ENCODE peak calls at places on chromosomes 13 and 19, in seven cellular contexts. Q is psoas muscle, Y is HFFc6, I is epithelial cell of esophagus, N is endothelial cell, S is mucosa of gallbladder, Z is activated T-cell treated with anti-CD3 and anti-CD28 coated beads for 1 hour. K is an unnamed sample.

GRCh38 chr13:36395280-36395679 is 37.0 kb upstream of the CCNA1 start:
- DNase-seq in Q (no peak), Y (peak), I (peak), N (no peak), S (no peak), Z (no peak), K (no peak)

GRCh38 chr13:73325351-73326214 is 266.8 kb downstream of the KLF5 start:
- DNase-seq in Q (no peak), Y (peak), I (peak), N (no peak), S (peak), Z (no peak), K (no peak)

GRCh38 chr13:22047785-22048104 is 376.9 kb downstream of the FGF9 start:
- DNase-seq in Q (no peak), Y (no peak), I (no peak), N (no peak), S (no peak), Z (no peak), K (no peak)

GRCh38 chr13:92843549-92843948 is 383.1 kb upstream of the GPC6 start:
- DNase-seq in Q (no peak), Y (peak), I (peak), N (no peak), S (no peak), Z (no peak), K (no peak)

GRCh38 chr13:44281252-44282000 is 92.2 kb upstream of the SERP2 start:
- DNase-seq in Q (no peak), Y (no peak), I (no peak), N (no peak), S (no peak), Z (no peak), K (no peak)

GRCh38 chr13:94677799-94678198 is 34.5 kb downstream of the SOX21 start:
- DNase-seq in Q (no peak), Y (no peak), I (no peak), N (no peak), S (no peak), Z (no peak), K (no peak)

GRCh38 chr19:14410054-14410774 is 8.9 kb downstream of the DDX39A start:
- DNase-seq in Q (no peak), Y (no peak), I (no peak), N (no peak), S (no peak), Z (no peak), K (no peak)

GRCh38 chr19:14091086-14091884 is 734 bp upstream of the SAMD1 start:
- DNase-seq in Q (no peak), Y (peak), I (peak), N (peak), S (peak), Z (no peak), K (peak)

GRCh38 chr13:75444016-75444415 is 38.0 kb downstream of the TBC1D4 start:
- DNase-seq in Q (no peak), Y (no peak), I (no peak), N (no peak), S (no peak), Z (no peak), K (no peak)

GRCh38 chr13:49585220-49586157 is at the start of gene RCBTB1:
- DNase-seq in Q (peak), Y (no peak), I (peak), N (peak), S (peak), Z (peak), K (peak)

GRCh38 chr13:69970521-69970920 is 137.1 kb upstream of the ATXN8OS start:
- DNase-seq in Q (no peak), Y (no peak), I (peak), N (no peak), S (no peak), Z (no peak), K (no peak)

GRCh38 chr13:28449826-28450773 is 44.8 kb downstream of the FLT1 start:
- DNase-seq in Q (no peak), Y (peak), I (no peak), N (no peak), S (no peak), Z (no peak), K (no peak)

GRCh38 chr19:2428027-2428690 is 773 bp upstream of the TIMM13 start:
- DNase-seq in Q (peak), Y (no peak), I (peak), N (peak), S (no peak), Z (no peak), K (no peak)

GRCh38 chr19:14432817-14433453 is at the start of gene PKN1:
- DNase-seq in Q (peak), Y (no peak), I (no peak), N (peak), S (no peak), Z (peak), K (peak)

K was measured in activated T-helper 2 cell treated with anti-CD3 and anti-CD28 coated beads, Interferon-gamma antibody, Interleukin-2, Interleukin-4, amounts not matched to agents 10 μg/mL and 5 μg/mL and 100 μg/mL, durations not matched to agents 14 hours and 24 hours and 36 hours.